ENCODE peak calls at places on chromosomes 13 and 19, in seven cellular contexts. One of them, this sample, is unnamed.

GRCh38 chr13:20825476-20825875 is 51.7 kb upstream of the EEF1AKMT1 start:
- DNase-seq in stimulated activated CD8-positive, alpha-beta memory T cell treated with anti-CD3 and anti-CD28 coated beads, Interleukin-7, amount 100 ng/mL, for 4 hours: no peak
- DNase-seq in KBM-7: no peak
- DNase-seq in T-helper 17 cell: no peak
- DNase-seq in GM18507: no peak
- DNase-seq in NCI-H460: no peak
- DNase-seq in hypothalamus: no peak
- DNase-seq in this sample: no peak

GRCh38 chr13:40874138-40874776 is 84.8 kb downstream of the SLC25A15 start:
- DNase-seq in T-helper 17 cell: no peak
- DNase-seq in NCI-H460: no peak
- DNase-seq in KBM-7: peak; percentile 41
- DNase-seq in hypothalamus: no peak
- DNase-seq in GM18507: no peak
- DNase-seq in stimulated activated CD8-positive, alpha-beta memory T cell treated with anti-CD3 and anti-CD28 coated beads, Interleukin-7, amount 100 ng/mL, for 4 hours: no peak
- DNase-seq in this sample: no peak

GRCh38 chr13:88627071-88627470 is 955.9 kb downstream of the SLITRK5 start:
- DNase-seq in NCI-H460: no peak
- DNase-seq in stimulated activated CD8-positive, alpha-beta memory T cell treated with anti-CD3 and anti-CD28 coated beads, Interleukin-7, amount 100 ng/mL, for 4 hours: no peak
- DNase-seq in GM18507: no peak
- DNase-seq in hypothalamus: no peak
- DNase-seq in KBM-7: peak; percentile 3
- DNase-seq in T-helper 17 cell: no peak
- DNase-seq in this sample: no peak

GRCh38 chr13:42102961-42103688 is 54.7 kb downstream of the DGKH start:
- DNase-seq in hypothalamus: no peak
- DNase-seq in NCI-H460: no peak
- DNase-seq in GM18507: no peak
- DNase-seq in stimulated activated CD8-positive, alpha-beta memory T cell treated with anti-CD3 and anti-CD28 coated beads, Interleukin-7, amount 100 ng/mL, for 4 hours: no peak
- DNase-seq in KBM-7: no peak
- DNase-seq in T-helper 17 cell: no peak
- DNase-seq in this sample: no peak

GRCh38 chr13:38899581-38899980 is 91.0 kb downstream of the STOML3 start:
- DNase-seq in GM18507: no peak
- DNase-seq in stimulated activated CD8-positive, alpha-beta memory T cell treated with anti-CD3 and anti-CD28 coated beads, Interleukin-7, amount 100 ng/mL, for 4 hours: no peak
- DNase-seq in NCI-H460: no peak
- DNase-seq in hypothalamus: no peak
- DNase-seq in KBM-7: no peak
- DNase-seq in T-helper 17 cell: no peak
- DNase-seq in this sample: no peak

GRCh38 chr13:109383683-109384082 is 402.7 kb downstream of the IRS2 start:
- DNase-seq in stimulated activated CD8-positive, alpha-beta memory T cell treated with anti-CD3 and anti-CD28 coated beads, Interleukin-7, amount 100 ng/mL, for 4 hours: no peak
- DNase-seq in T-helper 17 cell: no peak
- DNase-seq in GM18507: no peak
- DNase-seq in hypothalamus: no peak
- DNase-seq in NCI-H460: no peak
- DNase-seq in KBM-7: no peak
- DNase-seq in this sample: no peak

GRCh38 chr19:917323-918151 is at the start of gene KISS1R:
- DNase-seq in KBM-7: peak; percentile 82
- DNase-seq in hypothalamus: no peak
- DNase-seq in NCI-H460: no peak
- DNase-seq in GM18507: no peak
- DNase-seq in stimulated activated CD8-positive, alpha-beta memory T cell treated with anti-CD3 and anti-CD28 coated beads, Interleukin-7, amount 100 ng/mL, for 4 hours: no peak
- DNase-seq in T-helper 17 cell: peak; percentile 29
- DNase-seq in this sample: no peak

GRCh38 chr13:51322826-51323225 is 16.7 kb upstream of the SERPINE3 start:
- DNase-seq in stimulated activated CD8-positive, alpha-beta memory T cell treated with anti-CD3 and anti-CD28 coated beads, Interleukin-7, amount 100 ng/mL, for 4 hours: no peak
- DNase-seq in KBM-7: no peak
- DNase-seq in NCI-H460: no peak
- DNase-seq in hypothalamus: no peak
- DNase-seq in T-helper 17 cell: no peak
- DNase-seq in GM18507: no peak
- DNase-seq in this sample: no peak